ENCODE peak calls at places on chromosomes 13 and 19, in four cellular contexts. U is K562, Y is GM12878, M is HepG2. V is an unnamed sample.

GRCh38 chr13:40345654-40346372 is 320.6 kb downstream of the FOXO1 start:
- DNase-seq in U (no peak), Y (no peak), M (peak), V (no peak)

GRCh38 chr19:31506102-31506501 is 156.9 kb upstream of the TSHZ3 start:
- DNase-seq in U (no peak), Y (no peak), M (no peak), V (no peak)

GRCh38 chr13:99854376-99854775 is 117.2 kb downstream of the ZIC5 start:
- DNase-seq in U (no peak), Y (no peak), M (no peak), V (no peak)

GRCh38 chr13:98340026-98340425 is 163.0 kb upstream of the RNF113B start:
- DNase-seq in U (no peak), Y (no peak), M (no peak), V (no peak)

GRCh38 chr19:17236831-17237543 is 8.7 kb downstream of the NR2F6 start:
- DNase-seq in U (no peak), Y (no peak), M (no peak), V (no peak)

GRCh38 chr13:113559901-113560644 is 24.5 kb upstream of the TFDP1 start:
- DNase-seq in U (no peak), Y (no peak), M (no peak), V (no peak)

GRCh38 chr13:48334534-48335127 is 31.1 kb downstream of the RB1 start:
- DNase-seq in U (no peak), Y (peak), M (peak), V (no peak)

GRCh38 chr13:110644892-110645521 is 29.7 kb downstream of the NAXD start:
- DNase-seq in U (no peak), Y (no peak), M (no peak), V (no peak)

GRCh38 chr19:4059931-4060620 is 6.6 kb downstream of the ZBTB7A start:
- DNase-seq in U (peak), Y (peak), M (no peak), V (no peak)

GRCh38 chr19:57363734-57364181 is 407 bp downstream of the TRAPPC2B start:
- DNase-seq in U (no peak), Y (no peak), M (peak), V (peak)

GRCh38 chr13:46712524-46712923 is 84.4 kb downstream of the ESD start:
- DNase-seq in U (no peak), Y (no peak), M (no peak), V (no peak)

GRCh38 chr19:3687393-3687773 is 12.9 kb downstream of the PIP5K1C start:
- DNase-seq in U (no peak), Y (no peak), M (no peak), V (no peak)

GRCh38 chr19:38900220-38900629 is 456 bp downstream of the NFKBIB start:
- DNase-seq in U (no peak), Y (no peak), M (no peak), V (no peak)

GRCh38 chr13:19601749-19602725 is 31.4 kb upstream of the MPHOSPH8 start:
- DNase-seq in U (peak), Y (no peak), M (peak), V (peak)

GRCh38 chr13:74135306-74136088 is 1.3 kb upstream of the KLF12 start:
- DNase-seq in U (peak), Y (peak), M (no peak), V (peak)

GRCh38 chr13:65133094-65133493 is 2097.0 kb downstream of the PCDH9 start:
- DNase-seq in U (no peak), Y (no peak), M (no peak), V (no peak)

GRCh38 chr19:28686741-28687140 is 526.2 kb downstream of the UQCRFS1 start:
- DNase-seq in U (no peak), Y (no peak), M (no peak), V (no peak)

GRCh38 chr19:11986754-11987153 is 21.9 kb downstream of the ZNF763 start:
- DNase-seq in U (no peak), Y (no peak), M (no peak), V (no peak)

GRCh38 chr13:99809931-99810330 is 161.6 kb downstream of the ZIC5 start:
- DNase-seq in U (no peak), Y (no peak), M (peak), V (no peak)

GRCh38 chr19:2462635-2463421 is 6.1 kb upstream of the LMNB2 start:
- DNase-seq in U (no peak), Y (no peak), M (peak), V (peak)

GRCh38 chr19:2458054-2458453 is 1.3 kb upstream of the LMNB2 start:
- DNase-seq in U (no peak), Y (no peak), M (peak), V (no peak)

GRCh38 chr19:2460245-2460644 is 3.5 kb upstream of the LMNB2 start:
- DNase-seq in U (no peak), Y (no peak), M (no peak), V (no peak)

GRCh38 chr19:2464389-2464788 is 7.6 kb upstream of the LMNB2 start:
- DNase-seq in U (no peak), Y (no peak), M (no peak), V (no peak)

DNA sequence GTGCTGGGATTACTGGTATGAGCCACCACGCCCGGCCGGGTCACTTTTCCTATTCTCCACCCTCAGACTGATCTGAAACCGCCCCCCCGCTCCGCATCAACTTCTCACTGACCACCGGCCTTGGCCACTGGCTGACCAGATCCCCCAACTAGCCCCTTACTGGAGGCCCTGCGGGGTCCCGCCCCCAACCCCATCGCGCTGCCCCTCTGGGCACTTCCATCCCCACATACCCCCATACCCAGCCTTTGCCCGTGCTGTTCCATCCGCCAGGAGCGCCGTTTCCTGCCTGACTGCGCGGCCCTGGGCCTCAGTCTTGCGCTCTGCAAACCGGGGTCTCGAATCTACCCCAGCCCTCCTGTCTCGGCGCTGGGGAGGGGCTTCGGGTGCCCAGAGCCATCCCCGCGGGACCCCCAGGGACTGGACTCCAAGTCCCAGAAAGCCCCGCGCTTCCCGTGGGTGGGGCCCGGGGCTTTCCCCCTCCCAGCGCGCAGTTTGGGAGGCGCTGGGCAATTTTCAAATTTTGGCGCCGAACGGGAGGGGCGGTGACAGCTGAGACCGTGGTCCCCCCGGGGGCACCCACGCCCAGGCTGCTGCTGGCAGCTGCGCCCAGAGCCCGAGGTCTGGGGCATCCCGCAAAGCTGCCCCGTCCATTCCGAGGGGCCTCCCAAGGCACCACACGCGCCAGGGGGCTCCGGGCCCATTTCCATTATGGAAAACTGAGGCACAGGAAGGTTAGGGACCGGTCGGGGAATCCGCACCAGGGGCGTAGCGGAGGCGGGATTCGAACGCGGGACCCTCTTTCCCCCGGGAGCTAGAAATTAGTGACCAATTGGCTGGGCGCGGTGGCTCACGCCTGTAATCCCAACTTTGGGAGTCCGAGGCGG is 5.2 kb upstream of the LMNB2 start:
- DNase-seq in U (peak), Y (no peak), M (no peak), V (peak)
- TF ChIP-seq FOXK2 in U (no peak), Y (no peak), M (no peak), V (no peak)

DNA sequence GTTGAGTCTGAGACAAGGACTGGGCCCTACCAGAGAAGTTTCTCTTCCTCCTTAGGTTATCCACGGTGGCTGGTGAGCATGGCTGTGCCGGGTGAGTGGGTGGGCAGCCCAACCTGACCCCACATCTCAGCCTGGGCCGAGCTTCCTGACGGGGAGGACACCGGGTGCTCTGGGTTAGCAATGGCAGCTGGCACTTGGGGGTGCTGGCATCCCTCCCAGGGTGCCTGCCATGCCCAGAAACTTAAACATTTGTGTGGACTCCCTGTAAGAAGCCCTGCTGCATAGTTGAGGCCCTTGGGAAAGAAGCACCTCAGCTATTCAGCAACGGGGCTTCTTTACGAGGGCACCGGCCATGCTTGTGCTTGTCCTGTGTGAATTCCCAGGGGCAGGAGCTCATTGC is 33.9 kb upstream of the MEDAG start:
- DNase-seq in U (no peak), Y (no peak), M (no peak), V (no peak)
- TF ChIP-seq FOXK2 in U (no peak), Y (no peak), M (no peak), V (no peak)

DNA sequence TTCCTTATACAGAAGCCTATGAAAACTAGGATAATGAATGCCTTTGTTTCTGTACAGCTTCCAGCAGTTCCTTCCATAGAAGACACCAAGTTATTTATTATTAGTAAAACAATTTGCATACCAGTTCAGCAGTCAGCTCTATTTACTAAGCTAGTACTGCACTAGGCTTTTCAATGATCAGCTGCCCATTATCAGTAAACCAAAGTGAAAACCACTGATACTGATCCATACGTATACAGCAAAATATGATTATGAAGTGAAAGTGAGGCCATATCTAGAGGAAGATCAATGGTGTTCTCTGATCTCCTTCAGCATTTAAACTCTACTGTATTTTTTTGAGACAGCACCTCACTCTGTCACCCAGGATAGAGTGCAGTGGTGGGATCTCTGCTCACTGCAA is 3.2 kb downstream of the TPT1 start:
- DNase-seq in U (no peak), Y (no peak), M (no peak), V (no peak)
- TF ChIP-seq FOXK2 in U (no peak), Y (no peak), M (no peak), V (no peak)

DNA sequence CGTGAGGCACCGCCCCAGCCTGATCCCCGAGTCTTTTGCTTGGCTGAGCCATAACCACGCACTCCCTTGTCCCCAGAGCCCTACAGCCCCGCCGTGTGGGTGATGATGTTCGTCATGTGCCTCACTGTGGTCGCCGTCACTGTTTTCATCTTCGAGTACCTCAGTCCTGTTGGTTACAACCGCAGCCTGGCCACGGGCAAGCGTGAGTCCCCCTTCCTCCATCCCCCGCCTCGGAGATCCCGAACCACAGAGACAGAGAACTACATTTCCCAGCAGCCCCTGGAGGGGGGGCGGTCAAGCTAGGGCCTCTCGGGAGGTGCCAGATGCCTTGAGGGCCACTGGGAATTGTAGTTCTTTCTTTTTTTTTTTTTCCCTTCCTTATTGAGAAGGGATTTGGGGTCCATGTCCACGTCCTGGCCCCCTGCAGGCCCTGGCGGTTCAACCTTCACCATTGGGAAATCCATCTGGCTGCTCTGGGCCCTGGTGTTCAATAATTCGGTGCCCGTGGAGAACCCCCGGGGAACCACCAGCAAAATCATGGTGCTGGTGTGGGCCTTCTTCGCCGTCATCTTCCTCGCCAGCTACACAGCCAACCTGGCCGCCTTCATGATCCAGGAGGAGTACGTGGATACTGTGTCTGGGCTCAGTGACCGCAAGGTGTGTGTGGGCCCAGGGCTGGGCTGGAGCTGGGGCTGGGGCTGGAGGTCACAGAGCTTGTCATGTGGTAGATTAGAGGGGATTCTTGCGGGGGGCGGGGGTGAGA is 25.9 kb downstream of the GRIN2D start:
- DNase-seq in U (peak), Y (peak), M (no peak), V (peak)
- TF ChIP-seq FOXK2 in U (no peak), Y (no peak), M (no peak), V (no peak)

DNA sequence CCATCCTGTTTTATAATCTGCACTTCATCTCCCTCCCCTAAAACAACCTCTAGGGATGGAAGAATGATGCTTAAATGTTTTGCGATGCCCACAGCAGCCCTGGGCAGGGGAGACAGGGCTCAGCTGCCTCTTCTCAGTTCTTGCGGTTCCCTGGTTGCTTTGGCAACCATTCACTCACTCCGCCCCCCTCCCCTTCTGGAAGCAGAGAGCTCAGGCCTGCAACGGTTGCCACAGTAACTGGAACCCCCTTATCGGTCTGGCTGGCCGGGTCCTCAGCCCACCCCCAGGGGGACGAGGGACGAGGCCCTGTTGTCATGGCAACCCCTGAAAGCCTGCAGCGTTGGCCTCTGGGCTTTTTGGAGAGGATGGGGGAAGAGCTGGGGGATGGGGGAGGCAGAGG is 19.5 kb downstream of the NOVA2 start:
- DNase-seq in U (no peak), Y (no peak), M (no peak), V (no peak)
- TF ChIP-seq FOXK2 in U (no peak), Y (no peak), M (no peak), V (no peak)

GRCh38 chr13:53191091-53191490 is 162.5 kb downstream of the OLFM4 start:
- DNase-seq in U (no peak), Y (no peak), M (no peak), V (no peak)
- TF ChIP-seq FOXK2 in U (no peak), Y (no peak), M (no peak), V (no peak)

DNA sequence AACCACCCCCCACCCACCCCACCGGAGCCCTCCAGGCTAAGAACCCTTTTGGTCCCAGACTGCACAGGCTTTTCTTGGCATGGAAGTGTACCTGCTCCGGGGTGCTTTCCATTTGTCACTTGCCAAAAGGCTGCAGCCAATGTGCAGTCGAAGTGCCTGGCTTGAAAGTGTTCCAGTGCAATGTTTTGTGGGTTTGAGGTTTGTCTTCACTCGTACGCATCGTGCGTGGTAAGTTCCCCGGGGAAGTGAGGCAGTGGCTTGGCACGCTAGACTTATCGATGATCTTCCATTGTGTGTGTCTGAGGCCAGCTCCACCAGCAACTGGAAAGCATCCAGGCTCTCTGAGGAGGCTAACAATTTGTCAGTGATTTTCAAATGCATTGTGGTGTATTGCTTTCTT is 194.3 kb downstream of the TDRD3 start:
- DNase-seq in U (no peak), Y (no peak), M (no peak), V (no peak)
- TF ChIP-seq FOXK2 in U (no peak), Y (no peak), M (no peak), V (no peak)

DNA sequence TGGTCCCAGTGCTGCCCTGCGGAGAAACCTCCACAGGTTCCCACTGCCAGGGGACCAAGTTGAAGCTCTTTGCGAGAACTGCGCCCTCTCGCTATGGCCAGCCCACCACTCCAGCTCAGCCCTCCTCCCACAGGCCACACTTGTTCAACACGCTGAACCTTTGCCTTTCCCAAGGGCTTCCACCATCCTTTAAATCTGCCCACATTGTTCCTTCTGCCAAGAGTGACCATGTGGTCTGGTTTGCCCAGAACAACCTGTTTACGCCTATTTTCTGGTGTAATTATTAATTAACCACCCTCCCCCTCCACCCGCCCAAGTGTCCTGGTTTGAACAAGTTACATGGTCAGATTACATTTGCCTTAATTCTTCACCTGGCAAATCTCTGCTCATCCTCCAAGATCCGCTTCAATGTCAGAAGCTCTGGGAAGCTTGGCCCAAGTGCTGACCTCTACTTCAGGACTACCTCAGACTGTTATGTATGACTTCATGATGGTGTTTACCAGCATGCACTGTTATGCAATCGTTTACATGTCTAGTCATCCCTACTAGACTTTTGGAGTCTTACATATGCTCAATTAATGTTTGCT is 12.0 kb upstream of the USP12 start:
- DNase-seq in U (no peak), Y (no peak), M (no peak), V (no peak)
- TF ChIP-seq FOXK2 in U (no peak), Y (no peak), M (no peak), V (no peak)

DNA sequence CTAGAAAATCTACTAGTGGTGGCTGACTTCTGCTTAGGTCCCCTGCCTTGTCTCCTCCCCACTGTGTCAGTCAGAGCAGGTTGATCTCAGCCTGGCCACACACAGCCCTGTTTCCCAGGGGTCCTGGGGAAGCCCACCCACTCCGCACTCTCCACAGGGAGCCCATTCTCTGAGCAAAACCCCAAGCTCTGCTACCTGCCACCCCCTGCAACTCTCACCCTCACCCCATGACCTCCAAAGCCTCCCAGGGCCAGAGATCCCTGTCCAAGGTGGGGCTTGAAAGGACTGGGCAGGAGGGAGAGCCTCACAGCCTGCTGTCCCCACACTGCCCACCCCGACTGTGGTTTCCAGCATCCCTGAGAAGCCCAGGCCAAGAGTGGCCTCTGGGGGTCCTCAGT is 58.8 kb upstream of the ZNF536 start:
- DNase-seq in U (no peak), Y (no peak), M (no peak), V (no peak)
- TF ChIP-seq FOXK2 in U (no peak), Y (no peak), M (no peak), V (no peak)